ENCODE peak calls at places on chromosomes 11 and 22, in seven cellular contexts. One of them, this sample, is unnamed.

GRCh38 chr11:121844016-121844415 is 272.0 kb downstream of the BLID start:
- DNase-seq in AG04450: no peak
- DNase-seq in right cardiac atrium: no peak
- DNase-seq in dorsolateral prefrontal cortex: no peak
- DNase-seq in DND-41: no peak
- DNase-seq in lung: no peak
- DNase-seq in heart left ventricle: no peak
- DNase-seq in this sample: no peak

GRCh38 chr22:37571258-37571991 is 8.5 kb downstream of the LGALS2 start:
- DNase-seq in AG04450: no peak
- DNase-seq in right cardiac atrium: peak; percentile 59
- DNase-seq in dorsolateral prefrontal cortex: no peak
- DNase-seq in DND-41: no peak
- DNase-seq in lung: no peak
- DNase-seq in heart left ventricle: no peak
- DNase-seq in this sample: no peak

GRCh38 chr11:75325713-75326438 is 25.6 kb downstream of the ARRB1 start:
- DNase-seq in AG04450: peak; percentile 79
- DNase-seq in right cardiac atrium: peak; percentile 82
- DNase-seq in dorsolateral prefrontal cortex: peak; percentile 82
- DNase-seq in DND-41: peak; percentile 52
- DNase-seq in lung: no peak
- DNase-seq in heart left ventricle: peak; percentile 75
- DNase-seq in this sample: no peak

GRCh38 chr11:97349201-97349600 is 959.4 kb downstream of the JRKL start:
- DNase-seq in AG04450: no peak
- DNase-seq in right cardiac atrium: no peak
- DNase-seq in dorsolateral prefrontal cortex: no peak
- DNase-seq in DND-41: no peak
- DNase-seq in lung: no peak
- DNase-seq in heart left ventricle: no peak
- DNase-seq in this sample: no peak

GRCh38 chr11:12893787-12894672 is 115.1 kb upstream of the RASSF10 start:
- DNase-seq in AG04450: no peak
- DNase-seq in right cardiac atrium: peak; percentile 74
- DNase-seq in dorsolateral prefrontal cortex: peak; percentile 61
- DNase-seq in DND-41: peak; percentile 60
- DNase-seq in lung: peak; percentile 58
- DNase-seq in heart left ventricle: no peak
- DNase-seq in this sample: peak; percentile 90

GRCh38 chr11:6040874-6041273 is 10.3 kb upstream of the OR56A1 start:
- DNase-seq in AG04450: no peak
- DNase-seq in right cardiac atrium: no peak
- DNase-seq in dorsolateral prefrontal cortex: no peak
- DNase-seq in DND-41: no peak
- DNase-seq in lung: no peak
- DNase-seq in heart left ventricle: no peak
- DNase-seq in this sample: no peak

GRCh38 chr22:42180349-42180842 is 49.8 kb upstream of the CYP2D6 start:
- DNase-seq in AG04450: no peak
- DNase-seq in right cardiac atrium: no peak
- DNase-seq in dorsolateral prefrontal cortex: no peak
- DNase-seq in DND-41: peak; percentile 14
- DNase-seq in lung: no peak
- DNase-seq in heart left ventricle: no peak
- DNase-seq in this sample: peak; percentile 30

GRCh38 chr22:46129390-46130041 is 20.8 kb upstream of the PPARA start:
- DNase-seq in AG04450: no peak
- DNase-seq in right cardiac atrium: peak; percentile 91
- DNase-seq in dorsolateral prefrontal cortex: no peak
- DNase-seq in DND-41: no peak
- DNase-seq in lung: no peak
- DNase-seq in heart left ventricle: peak; percentile 90
- DNase-seq in this sample: no peak

GRCh38 chr11:81449588-81450155 is 1284.0 kb downstream of the FAM181B start:
- DNase-seq in AG04450: no peak
- DNase-seq in right cardiac atrium: no peak
- DNase-seq in dorsolateral prefrontal cortex: no peak
- DNase-seq in DND-41: no peak
- DNase-seq in lung: no peak
- DNase-seq in heart left ventricle: no peak
- DNase-seq in this sample: no peak

GRCh38 chr22:22955866-22956535 is 68.4 kb downstream of the IGLL5 start:
- DNase-seq in AG04450: peak; percentile 41
- DNase-seq in right cardiac atrium: no peak
- DNase-seq in dorsolateral prefrontal cortex: peak; percentile 75
- DNase-seq in DND-41: peak; percentile 82
- DNase-seq in lung: peak; percentile 65
- DNase-seq in heart left ventricle: peak; percentile 42
- DNase-seq in this sample: peak; percentile 86

DNA sequence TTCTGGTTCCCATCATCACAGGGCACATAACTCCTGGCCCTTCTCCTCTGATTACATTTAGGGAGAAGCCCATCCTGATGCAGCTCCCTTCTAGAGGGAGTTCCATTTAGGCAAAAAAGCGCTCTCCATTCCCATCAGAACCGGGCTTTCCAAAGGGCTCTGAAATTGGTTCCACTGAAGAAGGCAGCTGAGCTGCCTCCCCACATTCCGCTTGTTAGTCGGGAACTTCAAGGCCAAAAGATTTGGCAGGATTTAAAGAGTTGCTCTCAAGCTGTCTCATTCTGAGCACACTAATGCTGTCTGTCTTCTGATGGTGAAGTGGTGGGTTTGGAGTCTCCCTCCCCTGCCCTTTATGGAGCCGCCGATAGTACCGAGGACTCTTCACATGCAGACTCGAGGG is 26.7 kb upstream of the CABP7 start:
- DNase-seq in AG04450: no peak
- DNase-seq in right cardiac atrium: no peak
- DNase-seq in dorsolateral prefrontal cortex: no peak
- DNase-seq in DND-41: no peak
- DNase-seq in lung: no peak
- DNase-seq in heart left ventricle: peak; percentile 27
- DNase-seq in this sample: no peak
- H3K27ac ChIP-seq in AG04450: no peak overlapping the region
- H3K27ac ChIP-seq in right cardiac atrium: no peak overlapping the region
- H3K27ac ChIP-seq in dorsolateral prefrontal cortex: no peak overlapping the region
- H3K27ac ChIP-seq in DND-41: no peak overlapping the region
- H3K27ac ChIP-seq in lung: no peak overlapping the region
- H3K27ac ChIP-seq in heart left ventricle: no peak overlapping the region
- H3K27ac ChIP-seq in this sample: no peak overlapping the region

DNA sequence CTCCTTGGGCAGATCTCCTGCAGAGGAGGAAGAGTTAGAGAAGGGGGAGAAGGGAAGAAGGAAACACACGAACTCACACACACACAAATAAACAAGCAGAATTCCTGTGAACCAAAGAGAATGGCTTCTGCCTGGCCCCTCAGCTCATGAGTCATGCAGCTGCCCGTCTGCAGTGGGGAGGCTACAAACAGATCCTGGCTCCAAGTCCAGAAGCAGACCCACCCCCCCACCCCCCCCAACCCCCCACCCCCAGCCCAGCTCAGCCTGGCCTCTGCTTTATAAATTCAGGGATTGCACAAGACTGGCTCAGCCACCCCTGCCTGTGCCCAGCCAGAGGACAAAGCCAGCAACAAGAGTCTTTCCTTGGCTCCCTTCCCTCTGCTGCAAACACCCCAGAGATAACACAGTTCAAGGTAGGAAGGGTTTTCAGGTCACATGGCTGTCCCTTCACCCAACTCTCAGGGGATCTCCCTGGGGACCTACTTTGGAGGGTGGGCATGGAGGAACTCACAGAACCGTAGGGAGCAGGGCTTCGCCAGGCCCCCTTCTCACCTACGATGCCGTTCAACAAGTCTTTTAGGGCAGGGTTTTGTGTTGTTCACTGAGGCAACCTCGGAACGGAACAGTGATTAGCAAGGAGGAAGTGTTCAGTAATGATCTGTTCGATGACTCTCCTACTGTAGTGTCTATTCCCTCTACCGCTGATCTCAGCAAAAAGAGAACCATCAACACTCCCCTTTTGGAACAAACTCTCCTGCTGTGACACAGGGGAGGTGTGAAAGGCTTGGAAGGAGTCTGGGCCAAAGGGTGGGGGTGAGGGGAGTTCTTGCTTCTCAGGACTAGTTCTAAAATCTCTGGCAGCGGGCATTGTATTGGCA is 35.5 kb downstream of the RPL27A start:
- DNase-seq in AG04450: peak; percentile 89
- DNase-seq in right cardiac atrium: peak; percentile 82
- DNase-seq in dorsolateral prefrontal cortex: no peak
- DNase-seq in DND-41: no peak
- DNase-seq in lung: peak; percentile 67
- DNase-seq in heart left ventricle: no peak
- DNase-seq in this sample: peak; percentile 78
- H3K4me3 ChIP-seq in AG04450: peak overlapping the region; percentile 49
- H3K4me3 ChIP-seq in right cardiac atrium: no peak overlapping the region
- H3K4me3 ChIP-seq in dorsolateral prefrontal cortex: no peak overlapping the region
- H3K4me3 ChIP-seq in DND-41: no peak overlapping the region
- H3K4me3 ChIP-seq in lung: no peak overlapping the region
- H3K4me3 ChIP-seq in heart left ventricle: no peak overlapping the region
- H3K4me3 ChIP-seq in this sample: no peak overlapping the region

GRCh38 chr11:10030122-10030490 is 263.9 kb downstream of the SBF2 start:
- DNase-seq in AG04450: no peak
- DNase-seq in right cardiac atrium: no peak
- DNase-seq in dorsolateral prefrontal cortex: no peak
- DNase-seq in DND-41: no peak
- DNase-seq in lung: no peak
- DNase-seq in heart left ventricle: no peak
- DNase-seq in this sample: no peak

GRCh38 chr11:10038916-10039315 is 255.1 kb downstream of the SBF2 start:
- DNase-seq in AG04450: no peak
- DNase-seq in right cardiac atrium: no peak
- DNase-seq in dorsolateral prefrontal cortex: no peak
- DNase-seq in DND-41: no peak
- DNase-seq in lung: no peak
- DNase-seq in heart left ventricle: no peak
- DNase-seq in this sample: no peak

GRCh38 chr11:10029386-10030121 is 264.5 kb downstream of the SBF2 start:
- DNase-seq in AG04450: no peak
- DNase-seq in right cardiac atrium: no peak
- DNase-seq in dorsolateral prefrontal cortex: no peak
- DNase-seq in DND-41: no peak
- DNase-seq in lung: no peak
- DNase-seq in heart left ventricle: no peak
- DNase-seq in this sample: no peak

DNA sequence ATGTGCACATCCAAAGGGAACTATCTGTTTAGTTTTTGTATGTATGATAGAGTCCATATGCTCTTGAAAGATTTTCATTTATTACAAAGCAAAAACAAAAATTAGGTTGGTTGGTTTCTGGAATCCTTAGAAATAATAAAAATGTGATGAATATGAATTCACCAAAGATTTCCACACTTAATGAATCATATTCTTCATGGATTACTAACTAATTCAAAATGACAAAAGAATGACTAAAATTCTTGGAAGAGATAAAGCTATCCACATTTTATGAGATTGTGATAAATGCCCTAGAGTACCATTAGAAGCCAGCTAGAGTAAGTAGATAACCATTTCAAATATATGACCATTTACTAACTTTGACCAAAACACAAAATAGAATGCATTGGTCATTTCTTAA is 261.0 kb downstream of the SBF2 start:
- DNase-seq in AG04450: no peak
- DNase-seq in right cardiac atrium: no peak
- DNase-seq in dorsolateral prefrontal cortex: no peak
- DNase-seq in DND-41: no peak
- DNase-seq in lung: no peak
- DNase-seq in heart left ventricle: no peak
- DNase-seq in this sample: no peak
- H3K27ac ChIP-seq in AG04450: no peak overlapping the region
- H3K27ac ChIP-seq in right cardiac atrium: no peak overlapping the region
- H3K27ac ChIP-seq in dorsolateral prefrontal cortex: no peak overlapping the region
- H3K27ac ChIP-seq in DND-41: no peak overlapping the region
- H3K27ac ChIP-seq in lung: no peak overlapping the region
- H3K27ac ChIP-seq in heart left ventricle: no peak overlapping the region
- H3K27ac ChIP-seq in this sample: no peak overlapping the region

GRCh38 chr22:43342347-43343261 is 568 bp downstream of the SCUBE1 start:
- DNase-seq in AG04450: no peak
- DNase-seq in right cardiac atrium: no peak
- DNase-seq in dorsolateral prefrontal cortex: no peak
- DNase-seq in DND-41: no peak
- DNase-seq in lung: no peak
- DNase-seq in heart left ventricle: no peak
- DNase-seq in this sample: peak; percentile 65
- H3K4me3 ChIP-seq in AG04450: no peak overlapping the region
- H3K4me3 ChIP-seq in right cardiac atrium: peak overlapping the region; percentile 39
- H3K4me3 ChIP-seq in dorsolateral prefrontal cortex: peak overlapping the region; percentile 9
- H3K4me3 ChIP-seq in DND-41: no peak overlapping the region
- H3K4me3 ChIP-seq in lung: no peak overlapping the region
- H3K4me3 ChIP-seq in heart left ventricle: no peak overlapping the region
- H3K4me3 ChIP-seq in this sample: no peak overlapping the region

GRCh38 chr11:62443390-62444201 is 24.8 kb downstream of the SCGB1A1 start:
- DNase-seq in AG04450: no peak
- DNase-seq in right cardiac atrium: peak; percentile 81
- DNase-seq in dorsolateral prefrontal cortex: no peak
- DNase-seq in DND-41: no peak
- DNase-seq in lung: no peak
- DNase-seq in heart left ventricle: no peak
- DNase-seq in this sample: no peak

GRCh38 chr11:62446091-62446490 is 27.3 kb downstream of the SCGB1A1 start:
- DNase-seq in AG04450: no peak
- DNase-seq in right cardiac atrium: peak; percentile 80
- DNase-seq in dorsolateral prefrontal cortex: no peak
- DNase-seq in DND-41: no peak
- DNase-seq in lung: no peak
- DNase-seq in heart left ventricle: no peak
- DNase-seq in this sample: no peak

GRCh38 chr11:62444835-62445234 is 26.0 kb downstream of the SCGB1A1 start:
- DNase-seq in AG04450: no peak
- DNase-seq in right cardiac atrium: no peak
- DNase-seq in dorsolateral prefrontal cortex: no peak
- DNase-seq in DND-41: no peak
- DNase-seq in lung: no peak
- DNase-seq in heart left ventricle: no peak
- DNase-seq in this sample: no peak

GRCh38 chr11:62445314-62445740 is 26.5 kb downstream of the SCGB1A1 start:
- DNase-seq in AG04450: peak; percentile 56
- DNase-seq in right cardiac atrium: peak; percentile 73
- DNase-seq in dorsolateral prefrontal cortex: no peak
- DNase-seq in DND-41: no peak
- DNase-seq in lung: no peak
- DNase-seq in heart left ventricle: no peak
- DNase-seq in this sample: no peak

DNA sequence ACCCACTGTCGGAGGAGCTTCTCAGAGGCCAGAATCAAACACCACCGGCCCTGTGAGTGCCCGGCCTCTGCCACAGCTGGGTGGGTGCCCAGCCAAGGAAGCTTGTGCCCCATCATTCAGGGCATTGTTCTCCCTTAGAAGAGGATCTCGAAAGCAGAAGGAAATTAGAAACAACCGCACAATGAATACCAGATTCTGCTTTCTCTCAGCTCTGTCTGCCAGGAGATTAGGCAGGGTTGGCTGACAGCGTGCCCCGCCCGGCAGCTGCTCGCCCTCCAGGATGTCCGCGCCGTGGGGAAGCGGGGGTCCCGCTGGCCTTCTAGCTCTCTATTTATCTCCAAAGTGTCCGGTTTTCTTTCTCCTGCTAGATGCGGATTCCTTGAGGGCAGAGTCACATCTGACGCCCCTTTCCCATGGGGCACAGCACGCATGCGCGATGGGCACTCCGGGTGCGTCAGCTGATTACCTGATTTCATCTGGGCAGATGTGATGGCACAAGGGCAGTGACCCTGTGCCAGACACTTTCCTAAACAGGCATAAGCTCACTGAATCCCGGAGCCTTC is 25.5 kb downstream of the SCGB1A1 start:
- DNase-seq in AG04450: peak; percentile 38
- DNase-seq in right cardiac atrium: peak; percentile 93
- DNase-seq in dorsolateral prefrontal cortex: peak; percentile 75
- DNase-seq in DND-41: no peak
- DNase-seq in lung: peak; percentile 55
- DNase-seq in heart left ventricle: peak; percentile 84
- DNase-seq in this sample: peak; percentile 78
- H3K27ac ChIP-seq in AG04450: peak overlapping the region; percentile 87
- H3K27ac ChIP-seq in right cardiac atrium: peak overlapping the region; percentile 86
- H3K27ac ChIP-seq in dorsolateral prefrontal cortex: peak overlapping the region; percentile 87
- H3K27ac ChIP-seq in DND-41: no peak overlapping the region
- H3K27ac ChIP-seq in lung: peak overlapping the region; percentile 5
- H3K27ac ChIP-seq in heart left ventricle: peak overlapping the region; percentile 84
- H3K27ac ChIP-seq in this sample: no peak overlapping the region